ENCODE peak calls at places on chromosome 22, in six cellular contexts. One of them, this sample, is unnamed.

GRCh38 chr22:20903093-20903492 is 14.1 kb upstream of the CRKL start:
- DNase-seq in cardiac muscle cell: no peak
- DNase-seq in A549: no peak
- DNase-seq in hepatocyte: no peak
- DNase-seq in effector memory CD4-positive, alpha-beta T cell: no peak
- DNase-seq in adrenal gland: no peak
- DNase-seq in this sample: no peak

GRCh38 chr22:27585141-27585540 is 216.4 kb downstream of the MN1 start:
- DNase-seq in hepatocyte: no peak
- DNase-seq in effector memory CD4-positive, alpha-beta T cell: no peak
- DNase-seq in A549: no peak
- DNase-seq in cardiac muscle cell: no peak
- DNase-seq in adrenal gland: no peak
- DNase-seq in this sample: no peak

GRCh38 chr22:22155607-22156006 is 89.0 kb upstream of the VPREB1 start:
- DNase-seq in effector memory CD4-positive, alpha-beta T cell: no peak
- DNase-seq in hepatocyte: no peak
- DNase-seq in adrenal gland: no peak
- DNase-seq in A549: no peak
- DNase-seq in cardiac muscle cell: no peak
- DNase-seq in this sample: no peak

GRCh38 chr22:41197808-41198585 is 7.1 kb upstream of the L3MBTL2 start:
- DNase-seq in hepatocyte: peak
- DNase-seq in cardiac muscle cell: no peak
- DNase-seq in effector memory CD4-positive, alpha-beta T cell: peak
- DNase-seq in A549: peak
- DNase-seq in adrenal gland: no peak
- DNase-seq in this sample: no peak

GRCh38 chr22:22433770-22434169 is 74.8 kb downstream of the ZNF280B start:
- DNase-seq in effector memory CD4-positive, alpha-beta T cell: no peak
- DNase-seq in cardiac muscle cell: no peak
- DNase-seq in hepatocyte: no peak
- DNase-seq in adrenal gland: no peak
- DNase-seq in A549: no peak
- DNase-seq in this sample: no peak

GRCh38 chr22:19669570-19669969 is 44.7 kb upstream of the SEPTIN5 start:
- DNase-seq in adrenal gland: no peak
- DNase-seq in A549: no peak
- DNase-seq in hepatocyte: no peak
- DNase-seq in effector memory CD4-positive, alpha-beta T cell: no peak
- DNase-seq in cardiac muscle cell: no peak
- DNase-seq in this sample: no peak

GRCh38 chr22:32618461-32619140 is 144.0 kb downstream of the FBXO7 start:
- DNase-seq in A549: no peak
- DNase-seq in cardiac muscle cell: peak
- DNase-seq in hepatocyte: no peak
- DNase-seq in effector memory CD4-positive, alpha-beta T cell: no peak
- DNase-seq in adrenal gland: peak
- DNase-seq in this sample: no peak

GRCh38 chr22:49608228-49608627 is 219.4 kb downstream of the BRD1 start:
- DNase-seq in adrenal gland: no peak
- DNase-seq in A549: no peak
- DNase-seq in hepatocyte: no peak
- DNase-seq in cardiac muscle cell: no peak
- DNase-seq in effector memory CD4-positive, alpha-beta T cell: no peak
- DNase-seq in this sample: no peak

GRCh38 chr22:17091851-17092250 is 7.1 kb downstream of the IL17RA start:
- DNase-seq in cardiac muscle cell: no peak
- DNase-seq in A549: no peak
- DNase-seq in hepatocyte: no peak
- DNase-seq in effector memory CD4-positive, alpha-beta T cell: no peak
- DNase-seq in adrenal gland: peak
- DNase-seq in this sample: no peak

GRCh38 chr22:41217553-41218157 is 12.5 kb downstream of the L3MBTL2 start:
- DNase-seq in effector memory CD4-positive, alpha-beta T cell: no peak
- DNase-seq in adrenal gland: peak
- DNase-seq in hepatocyte: peak
- DNase-seq in cardiac muscle cell: peak
- DNase-seq in A549: no peak
- DNase-seq in this sample: no peak

GRCh38 chr22:20428496-20429253 is 8.9 kb downstream of the SCARF2 start:
- DNase-seq in cardiac muscle cell: no peak
- DNase-seq in A549: no peak
- DNase-seq in effector memory CD4-positive, alpha-beta T cell: no peak
- DNase-seq in adrenal gland: no peak
- DNase-seq in hepatocyte: no peak
- DNase-seq in this sample: no peak

GRCh38 chr22:41485033-41485432 is 16.1 kb downstream of the ACO2 start:
- DNase-seq in adrenal gland: no peak
- DNase-seq in hepatocyte: no peak
- DNase-seq in effector memory CD4-positive, alpha-beta T cell: no peak
- DNase-seq in cardiac muscle cell: no peak
- DNase-seq in A549: no peak
- DNase-seq in this sample: no peak

GRCh38 chr22:43698403-43698802 is 113.7 kb downstream of the EFCAB6 start:
- DNase-seq in A549: no peak
- DNase-seq in effector memory CD4-positive, alpha-beta T cell: no peak
- DNase-seq in cardiac muscle cell: peak
- DNase-seq in adrenal gland: no peak
- DNase-seq in hepatocyte: no peak
- DNase-seq in this sample: no peak

GRCh38 chr22:44292007-44292370 is 20.8 kb downstream of the SHISAL1 start:
- DNase-seq in cardiac muscle cell: no peak
- DNase-seq in hepatocyte: no peak
- DNase-seq in effector memory CD4-positive, alpha-beta T cell: no peak
- DNase-seq in adrenal gland: no peak
- DNase-seq in A549: no peak
- DNase-seq in this sample: no peak

GRCh38 chr22:32444068-32444467 is 20.2 kb downstream of the BPIFC start:
- DNase-seq in hepatocyte: peak
- DNase-seq in cardiac muscle cell: peak
- DNase-seq in effector memory CD4-positive, alpha-beta T cell: no peak
- DNase-seq in A549: peak
- DNase-seq in adrenal gland: no peak
- DNase-seq in this sample: no peak

GRCh38 chr22:17162731-17163130 is 3.7 kb upstream of the HDHD5 start:
- DNase-seq in A549: no peak
- DNase-seq in effector memory CD4-positive, alpha-beta T cell: no peak
- DNase-seq in adrenal gland: no peak
- DNase-seq in hepatocyte: no peak
- DNase-seq in cardiac muscle cell: no peak
- DNase-seq in this sample: no peak

GRCh38 chr22:21447694-21448402 is 19.3 kb upstream of the TMEM191C start:
- DNase-seq in A549: no peak
- DNase-seq in cardiac muscle cell: no peak
- DNase-seq in adrenal gland: no peak
- DNase-seq in effector memory CD4-positive, alpha-beta T cell: no peak
- DNase-seq in hepatocyte: no peak
- DNase-seq in this sample: no peak

GRCh38 chr22:44659140-44659539 is 42.9 kb upstream of the PRR5 start:
- DNase-seq in hepatocyte: peak
- DNase-seq in adrenal gland: no peak
- DNase-seq in A549: no peak
- DNase-seq in cardiac muscle cell: peak
- DNase-seq in effector memory CD4-positive, alpha-beta T cell: no peak
- DNase-seq in this sample: no peak

GRCh38 chr22:17097701-17098100 is 12.9 kb downstream of the IL17RA start:
- DNase-seq in cardiac muscle cell: no peak
- DNase-seq in adrenal gland: peak
- DNase-seq in effector memory CD4-positive, alpha-beta T cell: no peak
- DNase-seq in A549: no peak
- DNase-seq in hepatocyte: no peak
- DNase-seq in this sample: no peak

GRCh38 chr22:19178065-19178658 is 374 bp downstream of the SLC25A1 start:
- DNase-seq in hepatocyte: peak
- DNase-seq in cardiac muscle cell: no peak
- DNase-seq in adrenal gland: peak
- DNase-seq in A549: peak
- DNase-seq in effector memory CD4-positive, alpha-beta T cell: peak
- DNase-seq in this sample: no peak

GRCh38 chr22:32103648-32104326 is 55.3 kb downstream of the C22orf42 start:
- DNase-seq in A549: no peak
- DNase-seq in effector memory CD4-positive, alpha-beta T cell: no peak
- DNase-seq in hepatocyte: no peak
- DNase-seq in adrenal gland: no peak
- DNase-seq in cardiac muscle cell: peak
- DNase-seq in this sample: no peak

GRCh38 chr22:48156603-48157355 is 1394.3 kb downstream of the TBC1D22A start:
- DNase-seq in effector memory CD4-positive, alpha-beta T cell: no peak
- DNase-seq in hepatocyte: no peak
- DNase-seq in adrenal gland: no peak
- DNase-seq in A549: no peak
- DNase-seq in cardiac muscle cell: no peak
- DNase-seq in this sample: no peak

GRCh38 chr22:22745225-22746060 is 101.0 kb downstream of the GGTLC2 start:
- DNase-seq in adrenal gland: peak
- DNase-seq in hepatocyte: peak
- DNase-seq in cardiac muscle cell: peak
- DNase-seq in A549: peak
- DNase-seq in effector memory CD4-positive, alpha-beta T cell: peak
- DNase-seq in this sample: peak

GRCh38 chr22:35215993-35216392 is 41.3 kb upstream of the HMGXB4 start:
- DNase-seq in hepatocyte: no peak
- DNase-seq in cardiac muscle cell: no peak
- DNase-seq in A549: no peak
- DNase-seq in effector memory CD4-positive, alpha-beta T cell: no peak
- DNase-seq in adrenal gland: no peak
- DNase-seq in this sample: no peak

GRCh38 chr22:27952091-27952490 is 33.0 kb upstream of the PITPNB start:
- DNase-seq in cardiac muscle cell: peak
- DNase-seq in adrenal gland: peak
- DNase-seq in hepatocyte: no peak
- DNase-seq in effector memory CD4-positive, alpha-beta T cell: no peak
- DNase-seq in A549: no peak
- DNase-seq in this sample: no peak

GRCh38 chr22:20641919-20642579 is 131.9 kb upstream of the SERPIND1 start:
- DNase-seq in cardiac muscle cell: no peak
- DNase-seq in A549: no peak
- DNase-seq in hepatocyte: no peak
- DNase-seq in adrenal gland: no peak
- DNase-seq in effector memory CD4-positive, alpha-beta T cell: no peak
- DNase-seq in this sample: no peak

GRCh38 chr22:24117942-24118341 is 63.3 kb upstream of the SUSD2 start:
- DNase-seq in effector memory CD4-positive, alpha-beta T cell: no peak
- DNase-seq in hepatocyte: no peak
- DNase-seq in adrenal gland: no peak
- DNase-seq in cardiac muscle cell: no peak
- DNase-seq in A549: no peak
- DNase-seq in this sample: no peak

DNA sequence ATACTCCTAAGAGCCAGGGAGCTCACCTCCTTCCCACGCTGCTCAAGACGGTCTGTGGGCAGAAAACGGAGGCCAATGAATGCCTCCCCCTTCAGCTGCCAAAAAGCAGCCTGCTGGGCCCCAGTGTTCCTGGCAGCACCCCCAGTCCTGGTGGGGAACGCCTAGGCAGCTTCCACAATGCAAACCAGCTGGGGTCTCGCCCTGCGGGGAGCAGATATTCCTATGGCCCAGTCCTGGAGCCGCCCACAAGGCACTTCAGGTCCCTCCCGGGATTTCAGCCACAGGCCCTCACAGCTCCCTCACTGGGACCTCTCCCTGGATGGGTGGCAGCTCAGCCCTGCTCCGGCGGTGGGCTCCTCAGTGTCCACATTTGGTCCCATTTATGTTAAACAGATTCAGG is 29.2 kb downstream of the A4GALT start:
- DNase-seq in A549: no peak
- DNase-seq in adrenal gland: no peak
- DNase-seq in hepatocyte: no peak
- DNase-seq in effector memory CD4-positive, alpha-beta T cell: no peak
- DNase-seq in cardiac muscle cell: no peak
- DNase-seq in this sample: no peak
- H3K27ac ChIP-seq in A549: no peak
- H3K27ac ChIP-seq in adrenal gland: no peak
- H3K27ac ChIP-seq in hepatocyte: no peak
- H3K27ac ChIP-seq in effector memory CD4-positive, alpha-beta T cell: no peak
- H3K27ac ChIP-seq in cardiac muscle cell: no peak
- H3K27ac ChIP-seq in this sample: no peak

GRCh38 chr22:30251661-30252226 is 5.2 kb upstream of the LIF start:
- DNase-seq in effector memory CD4-positive, alpha-beta T cell: no peak
- DNase-seq in cardiac muscle cell: peak
- DNase-seq in A549: no peak
- DNase-seq in hepatocyte: no peak
- DNase-seq in adrenal gland: no peak
- DNase-seq in this sample: no peak
- H3K27ac ChIP-seq in effector memory CD4-positive, alpha-beta T cell: no peak
- H3K27ac ChIP-seq in cardiac muscle cell: no peak
- H3K27ac ChIP-seq in A549: peak
- H3K27ac ChIP-seq in hepatocyte: peak
- H3K27ac ChIP-seq in adrenal gland: no peak
- H3K27ac ChIP-seq in this sample: no peak

GRCh38 chr22:36317658-36318271 is 64.8 kb downstream of the APOL1 start:
- DNase-seq in effector memory CD4-positive, alpha-beta T cell: no peak
- DNase-seq in A549: no peak
- DNase-seq in adrenal gland: no peak
- DNase-seq in cardiac muscle cell: no peak
- DNase-seq in hepatocyte: no peak
- DNase-seq in this sample: no peak

GRCh38 chr22:36319595-36320497 is 66.9 kb downstream of the APOL1 start:
- DNase-seq in A549: no peak
- DNase-seq in cardiac muscle cell: no peak
- DNase-seq in adrenal gland: peak
- DNase-seq in hepatocyte: no peak
- DNase-seq in effector memory CD4-positive, alpha-beta T cell: no peak
- DNase-seq in this sample: no peak

GRCh38 chr22:36320553-36320952 is 67.2 kb downstream of the MYH9 start:
- DNase-seq in adrenal gland: peak
- DNase-seq in effector memory CD4-positive, alpha-beta T cell: no peak
- DNase-seq in hepatocyte: no peak
- DNase-seq in A549: no peak
- DNase-seq in cardiac muscle cell: no peak
- DNase-seq in this sample: no peak

GRCh38 chr22:36316419-36316818 is 63.5 kb downstream of the APOL1 start:
- DNase-seq in hepatocyte: no peak
- DNase-seq in cardiac muscle cell: no peak
- DNase-seq in effector memory CD4-positive, alpha-beta T cell: no peak
- DNase-seq in adrenal gland: no peak
- DNase-seq in A549: no peak
- DNase-seq in this sample: no peak

DNA sequence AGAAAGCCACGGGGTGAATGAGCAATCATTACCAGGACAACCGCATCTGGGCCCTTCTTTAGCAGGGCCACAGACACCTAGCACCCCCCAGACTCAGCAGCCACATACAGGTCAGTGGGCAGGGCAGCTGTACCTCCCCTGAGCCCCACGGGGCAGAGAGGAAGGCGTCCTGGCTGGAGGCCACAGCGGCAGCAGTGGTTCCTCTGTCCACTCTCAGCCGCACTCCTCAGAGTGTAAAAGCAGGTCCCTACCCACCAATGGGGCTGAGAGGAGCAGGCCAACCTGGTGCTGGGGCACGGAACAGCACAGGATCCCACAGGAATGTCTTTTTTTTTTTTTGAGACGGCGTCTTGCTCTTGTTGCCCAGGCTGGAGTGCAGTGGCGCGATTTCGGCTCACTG is 65.5 kb downstream of the APOL1 start:
- DNase-seq in cardiac muscle cell: no peak
- DNase-seq in adrenal gland: no peak
- DNase-seq in A549: no peak
- DNase-seq in effector memory CD4-positive, alpha-beta T cell: no peak
- DNase-seq in hepatocyte: no peak
- DNase-seq in this sample: no peak
- H3K27ac ChIP-seq in cardiac muscle cell: no peak
- H3K27ac ChIP-seq in adrenal gland: no peak
- H3K27ac ChIP-seq in A549: no peak
- H3K27ac ChIP-seq in effector memory CD4-positive, alpha-beta T cell: no peak
- H3K27ac ChIP-seq in hepatocyte: no peak
- H3K27ac ChIP-seq in this sample: no peak

GRCh38 chr22:29916007-29916544 is 33.1 kb downstream of the MTMR3 start:
- DNase-seq in cardiac muscle cell: no peak
- DNase-seq in hepatocyte: no peak
- DNase-seq in A549: no peak
- DNase-seq in adrenal gland: no peak
- DNase-seq in effector memory CD4-positive, alpha-beta T cell: no peak
- DNase-seq in this sample: no peak
- H3K27ac ChIP-seq in cardiac muscle cell: no peak
- H3K27ac ChIP-seq in hepatocyte: no peak
- H3K27ac ChIP-seq in A549: no peak
- H3K27ac ChIP-seq in adrenal gland: no peak
- H3K27ac ChIP-seq in effector memory CD4-positive, alpha-beta T cell: no peak
- H3K27ac ChIP-seq in this sample: no peak